ENCODE peak calls at places on chromosomes 3 and 15, in eight cellular contexts. S, A, N, V, Z, I, G and W are unnamed samples.

GRCh38 chr3:62027796-62028195 is 345.6 kb downstream of the FEZF2 start:
- DNase-seq in S (no peak), A (no peak), N (no peak), V (no peak), Z (no peak), I (peak; percentile 68), G (no peak), W (no peak)

GRCh38 chr3:180447156-180447555 is 154.8 kb upstream of the TTC14 start:
- DNase-seq in S (peak; percentile 69), A (no peak), N (no peak), V (no peak), Z (no peak), I (no peak), G (no peak), W (no peak)

GRCh38 chr15:29821416-29822099 is 710 bp downstream of the TJP1 start:
- DNase-seq in S (peak; percentile 92), A (peak; percentile 76), N (peak; percentile 83), V (peak; percentile 75), Z (no peak), I (peak; percentile 82), G (peak; percentile 90), W (peak; percentile 83)

GRCh38 chr3:79424811-79425210 is 343.0 kb downstream of the ROBO1 start:
- DNase-seq in S (no peak), A (no peak), N (no peak), V (no peak), Z (no peak), I (no peak), G (no peak), W (no peak)

GRCh38 chr15:33310481-33311311 is at the start of gene RYR3:
- DNase-seq in S (peak; percentile 80), A (peak; percentile 73), N (peak; percentile 6), V (no peak), Z (no peak), I (peak; percentile 45), G (peak; percentile 83), W (no peak)

GRCh38 chr3:114863848-114864247 is 283.2 kb downstream of the ZBTB20 start:
- DNase-seq in S (no peak), A (no peak), N (no peak), V (no peak), Z (no peak), I (no peak), G (no peak), W (no peak)

GRCh38 chr15:66232267-66232625 is 21.3 kb downstream of the MEGF11 start:
- DNase-seq in S (no peak), A (no peak), N (no peak), V (no peak), Z (no peak), I (no peak), G (no peak), W (no peak)

GRCh38 chr3:65953881-65954733 is 84.6 kb downstream of the MAGI1 start:
- DNase-seq in S (peak; percentile 35), A (no peak), N (peak; percentile 26), V (no peak), Z (no peak), I (peak; percentile 38), G (no peak), W (peak; percentile 55)

GRCh38 chr3:186025161-186025560 is 83.7 kb downstream of the ETV5 start:
- DNase-seq in S (peak; percentile 26), A (no peak), N (no peak), V (no peak), Z (no peak), I (peak; percentile 78), G (no peak), W (no peak)

GRCh38 chr3:134073583-134073945 is 43.8 kb upstream of the SLCO2A1 start:
- DNase-seq in S (no peak), A (no peak), N (no peak), V (no peak), Z (no peak), I (no peak), G (peak; percentile 32), W (no peak)

GRCh38 chr3:152362086-152362485 is 93.4 kb downstream of the MBNL1 start:
- DNase-seq in S (no peak), A (no peak), N (no peak), V (no peak), Z (no peak), I (no peak), G (no peak), W (no peak)

DNA sequence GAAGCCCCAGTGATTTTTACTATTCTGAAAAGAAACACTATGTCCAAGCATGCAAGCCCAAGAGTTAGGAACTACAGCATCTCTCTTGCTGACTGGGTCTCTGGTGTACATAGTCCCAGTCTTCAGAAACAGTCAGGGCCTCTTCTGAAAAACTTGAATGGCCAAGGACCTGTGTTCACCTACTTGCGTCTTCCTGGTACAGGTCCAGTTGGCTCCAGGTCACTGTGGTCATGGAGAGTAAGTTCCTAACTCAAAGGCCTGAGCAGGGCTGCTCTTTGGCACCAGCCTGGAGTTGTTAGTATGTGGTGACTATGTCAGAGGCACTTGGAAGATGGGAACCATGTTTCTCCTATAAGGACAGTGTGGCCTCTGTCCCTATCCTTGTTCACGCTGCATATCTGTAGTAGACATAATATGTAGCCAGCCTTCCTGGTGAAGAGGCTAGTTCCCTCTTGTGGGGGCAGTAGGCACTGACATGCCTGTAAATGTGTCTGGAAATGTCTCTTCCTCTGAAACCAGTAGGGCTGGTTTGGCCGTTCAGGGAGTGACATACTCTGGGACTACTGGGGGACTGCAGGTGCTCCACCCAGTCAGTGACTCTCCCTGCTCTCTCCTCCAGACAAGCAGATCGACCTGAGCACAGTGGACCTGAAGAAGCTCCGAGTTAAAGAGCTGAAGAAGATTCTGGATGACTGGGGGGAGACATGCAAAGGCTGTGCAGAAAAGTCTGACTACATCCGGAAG is 2.6 kb upstream of the RBM15B start:
- DNase-seq in S (peak; percentile 71), A (no peak), N (no peak), V (no peak), Z (no peak), I (no peak), G (peak; percentile 16), W (no peak)
- H3K4me3 ChIP-seq in S (no peak overlapping the region), A (no peak overlapping the region), N (no peak overlapping the region), V (no peak overlapping the region), Z (no peak overlapping the region), I (peak overlapping the region; percentile 8), G (no peak overlapping the region), W (no peak overlapping the region)

GRCh38 chr3:195700319-195700718 is 20.5 kb upstream of the MUC20 start:
- DNase-seq in S (no peak), A (no peak), N (no peak), V (no peak), Z (no peak), I (no peak), G (peak; percentile 51), W (no peak)
- H3K4me1 ChIP-seq in S (peaks cover 18% of the 10 kb centered on the region), A (peaks cover 15% of the 10 kb centered on the region), N (peaks cover 9% of the 10 kb centered on the region), V (peaks cover 22% of the 10 kb centered on the region), Z (no peaks in the 10 kb centered on the region), I (peaks cover 14% of the 10 kb centered on the region), G (no peaks in the 10 kb centered on the region), W (no peaks in the 10 kb centered on the region)

GRCh38 chr15:57320543-57321220 is 55.6 kb upstream of the CGNL1 start:
- DNase-seq in S (peak; percentile 95), A (no peak), N (peak; percentile 57), V (no peak), Z (no peak), I (peak; percentile 76), G (peak; percentile 85), W (no peak)
- H3K27ac ChIP-seq in S (peak overlapping the region; percentile 75), A (no peak overlapping the region), N (peak overlapping the region; percentile 75), V (no peak overlapping the region), Z (peak overlapping the region; percentile 80), I (peak overlapping the region; percentile 51), G (no peak overlapping the region), W (peak overlapping the region; percentile 18)

DNA sequence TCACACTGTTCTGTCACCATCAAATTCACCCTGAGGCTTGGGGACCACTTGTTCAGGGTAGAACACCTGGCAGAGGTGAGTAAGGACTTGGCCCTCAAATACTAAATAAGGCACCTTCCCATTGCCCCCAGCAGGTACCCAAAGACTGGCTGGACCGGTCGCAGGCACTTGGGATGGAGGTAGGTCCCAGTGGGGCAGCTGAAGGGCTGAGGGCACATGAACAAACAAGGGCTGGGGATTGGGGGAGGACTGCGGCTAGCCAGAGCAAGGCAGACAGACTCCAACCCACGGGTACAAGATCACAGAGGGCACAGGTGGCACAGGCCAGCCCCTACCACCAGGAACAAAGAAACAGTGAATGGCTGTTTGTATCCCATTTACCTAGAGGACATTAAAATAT is 1.9 kb downstream of the MRPS25 start:
- DNase-seq in S (no peak), A (no peak), N (no peak), V (no peak), Z (no peak), I (no peak), G (no peak), W (peak; percentile 83)
- H3K4me3 ChIP-seq in S (no peak overlapping the region), A (peak overlapping the region; percentile 93), N (no peak overlapping the region), V (peak overlapping the region; percentile 87), Z (no peak overlapping the region), I (no peak overlapping the region), G (no peak overlapping the region), W (peak overlapping the region; percentile 84)

GRCh38 chr3:183577336-183577735 is 21.8 kb upstream of the KLHL6 start:
- DNase-seq in S (no peak), A (no peak), N (no peak), V (no peak), Z (no peak), I (no peak), G (no peak), W (no peak)

GRCh38 chr3:183579967-183580720 is 24.6 kb upstream of the KLHL6 start:
- DNase-seq in S (peak; percentile 92), A (no peak), N (peak; percentile 59), V (no peak), Z (no peak), I (no peak), G (no peak), W (no peak)

GRCh38 chr3:183581496-183582155 is 26.1 kb upstream of the KLHL6 start:
- DNase-seq in S (no peak), A (no peak), N (no peak), V (no peak), Z (no peak), I (no peak), G (no peak), W (no peak)

GRCh38 chr3:183576487-183577107 is 21.1 kb upstream of the KLHL6 start:
- DNase-seq in S (no peak), A (no peak), N (no peak), V (no peak), Z (no peak), I (no peak), G (no peak), W (no peak)

GRCh38 chr3:183578179-183578578 is 22.7 kb upstream of the KLHL6 start:
- DNase-seq in S (no peak), A (no peak), N (no peak), V (no peak), Z (no peak), I (no peak), G (no peak), W (no peak)
- H3K4me1 ChIP-seq in S (peaks cover 4% of the 10 kb centered on the region), A (peaks cover 24% of the 10 kb centered on the region), N (peaks cover 48% of the 10 kb centered on the region), V (no peaks in the 10 kb centered on the region), Z (no peaks in the 10 kb centered on the region), I (no peaks in the 10 kb centered on the region), G (no peaks in the 10 kb centered on the region), W (no peaks in the 10 kb centered on the region)

GRCh38 chr3:52015431-52016256 is 19.9 kb upstream of the RPL29 start:
- DNase-seq in S (no peak), A (no peak), N (no peak), V (no peak), Z (no peak), I (no peak), G (no peak), W (no peak)
- H3K27ac ChIP-seq in S (no peak overlapping the region), A (peak overlapping the region; percentile 92), N (peak overlapping the region; percentile 37), V (no peak overlapping the region), Z (no peak overlapping the region), I (no peak overlapping the region), G (no peak overlapping the region), W (no peak overlapping the region)